ENCODE peak calls at places on chromosomes 12 and 14, in seven cellular contexts. One of them, this sample, is unnamed.

GRCh38 chr14:104601786-104602185 is 2.8 kb downstream of the TMEM179 start:
- DNase-seq in thyroid gland: no peak
- DNase-seq in ovary: no peak
- DNase-seq in body of pancreas: no peak
- DNase-seq in heart left ventricle: no peak
- DNase-seq in transverse colon: no peak
- DNase-seq in A549: peak; percentile 45
- DNase-seq in this sample: no peak

GRCh38 chr12:131773582-131774221 is 54.5 kb upstream of the MMP17 start:
- DNase-seq in A549: no peak
- DNase-seq in thyroid gland: peak; percentile 23
- DNase-seq in ovary: no peak
- DNase-seq in body of pancreas: no peak
- DNase-seq in transverse colon: peak; percentile 26
- DNase-seq in heart left ventricle: no peak
- DNase-seq in this sample: no peak

GRCh38 chr12:45017916-45018315 is 33.0 kb downstream of the DBX2 start:
- DNase-seq in body of pancreas: no peak
- DNase-seq in transverse colon: no peak
- DNase-seq in heart left ventricle: no peak
- DNase-seq in ovary: no peak
- DNase-seq in A549: no peak
- DNase-seq in thyroid gland: no peak
- DNase-seq in this sample: no peak

GRCh38 chr12:124837958-124838803 is 25.5 kb downstream of the SCARB1 start:
- DNase-seq in heart left ventricle: peak; percentile 69
- DNase-seq in body of pancreas: peak; percentile 91
- DNase-seq in thyroid gland: peak; percentile 26
- DNase-seq in transverse colon: peak; percentile 93
- DNase-seq in ovary: peak; percentile 91
- DNase-seq in A549: peak; percentile 99
- DNase-seq in this sample: peak; percentile 94

GRCh38 chr12:99985129-99985570 is 414 bp upstream of the ANKS1B start:
- DNase-seq in heart left ventricle: no peak
- DNase-seq in ovary: no peak
- DNase-seq in thyroid gland: no peak
- DNase-seq in A549: no peak
- DNase-seq in transverse colon: no peak
- DNase-seq in body of pancreas: no peak
- DNase-seq in this sample: no peak

GRCh38 chr12:31752450-31752849 is 23.6 kb upstream of the AMN1 start:
- DNase-seq in transverse colon: no peak
- DNase-seq in ovary: no peak
- DNase-seq in A549: no peak
- DNase-seq in thyroid gland: no peak
- DNase-seq in heart left ventricle: no peak
- DNase-seq in body of pancreas: no peak
- DNase-seq in this sample: no peak

GRCh38 chr14:52951730-52952481 is 1.1 kb upstream of the FERMT2 start:
- DNase-seq in thyroid gland: peak; percentile 65
- DNase-seq in heart left ventricle: no peak
- DNase-seq in A549: peak; percentile 85
- DNase-seq in transverse colon: peak; percentile 18
- DNase-seq in ovary: no peak
- DNase-seq in body of pancreas: peak; percentile 64
- DNase-seq in this sample: peak; percentile 69

GRCh38 chr14:89284368-89285058 is 132.5 kb downstream of the FOXN3 start:
- DNase-seq in transverse colon: no peak
- DNase-seq in thyroid gland: no peak
- DNase-seq in heart left ventricle: no peak
- DNase-seq in ovary: no peak
- DNase-seq in A549: no peak
- DNase-seq in body of pancreas: peak; percentile 66
- DNase-seq in this sample: no peak

GRCh38 chr12:68871899-68872298 is 61.1 kb downstream of the CPM start:
- DNase-seq in thyroid gland: no peak
- DNase-seq in transverse colon: no peak
- DNase-seq in heart left ventricle: no peak
- DNase-seq in A549: peak; percentile 47
- DNase-seq in body of pancreas: no peak
- DNase-seq in ovary: no peak
- DNase-seq in this sample: no peak

GRCh38 chr12:132200800-132201199 is 56.5 kb downstream of the NOC4L start:
- DNase-seq in body of pancreas: no peak
- DNase-seq in ovary: no peak
- DNase-seq in A549: no peak
- DNase-seq in transverse colon: no peak
- DNase-seq in thyroid gland: no peak
- DNase-seq in heart left ventricle: peak; percentile 27
- DNase-seq in this sample: no peak

GRCh38 chr12:21651821-21652220 is 5.8 kb downstream of the LDHB start:
- DNase-seq in ovary: no peak
- DNase-seq in thyroid gland: no peak
- DNase-seq in heart left ventricle: no peak
- DNase-seq in transverse colon: no peak
- DNase-seq in body of pancreas: no peak
- DNase-seq in A549: no peak
- DNase-seq in this sample: no peak

GRCh38 chr12:21649034-21649433 is 8.6 kb downstream of the LDHB start:
- DNase-seq in body of pancreas: no peak
- DNase-seq in ovary: no peak
- DNase-seq in thyroid gland: no peak
- DNase-seq in A549: no peak
- DNase-seq in heart left ventricle: no peak
- DNase-seq in transverse colon: no peak
- DNase-seq in this sample: no peak

GRCh38 chr12:21650997-21651396 is 6.6 kb downstream of the LDHB start:
- DNase-seq in A549: no peak
- DNase-seq in body of pancreas: no peak
- DNase-seq in heart left ventricle: no peak
- DNase-seq in transverse colon: no peak
- DNase-seq in ovary: no peak
- DNase-seq in thyroid gland: no peak
- DNase-seq in this sample: no peak

GRCh38 chr12:21647179-21647578 is 10.5 kb downstream of the LDHB start:
- DNase-seq in thyroid gland: no peak
- DNase-seq in A549: no peak
- DNase-seq in heart left ventricle: no peak
- DNase-seq in transverse colon: no peak
- DNase-seq in body of pancreas: no peak
- DNase-seq in ovary: no peak
- DNase-seq in this sample: no peak

DNA sequence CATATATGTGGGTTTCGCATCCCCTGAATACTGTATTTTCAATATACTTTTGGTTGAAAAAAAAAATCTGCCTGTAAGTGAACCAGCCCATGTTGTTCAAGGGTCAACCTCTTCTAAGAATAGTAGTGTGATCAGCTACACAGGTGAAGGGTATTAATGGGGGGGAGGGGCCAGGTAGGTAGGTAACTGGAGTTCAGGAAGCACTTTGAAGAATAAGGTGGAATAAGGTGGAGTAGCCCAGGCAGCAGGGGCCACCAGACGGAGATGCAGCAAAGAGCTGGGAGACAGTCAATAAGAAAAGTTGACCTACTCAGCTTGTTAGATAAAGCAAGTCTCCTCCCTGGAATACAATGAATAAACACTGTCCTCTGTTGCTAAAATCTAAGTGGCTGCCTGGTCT is 9.3 kb downstream of the LDHB start:
- DNase-seq in transverse colon: no peak
- DNase-seq in body of pancreas: no peak
- DNase-seq in ovary: no peak
- DNase-seq in thyroid gland: no peak
- DNase-seq in heart left ventricle: no peak
- DNase-seq in A549: no peak
- DNase-seq in this sample: no peak
- TF ChIP-seq POLR2A in transverse colon: no peak
- TF ChIP-seq POLR2A in body of pancreas: no peak
- TF ChIP-seq POLR2A in ovary: no peak
- TF ChIP-seq POLR2A in thyroid gland: no peak
- TF ChIP-seq POLR2A in heart left ventricle: no peak
- TF ChIP-seq POLR2A in A549: no peak
- TF ChIP-seq POLR2A in this sample: no peak

GRCh38 chr12:70962226-70962794 is 41.8 kb upstream of the PTPRR start:
- DNase-seq in ovary: no peak
- DNase-seq in heart left ventricle: no peak
- DNase-seq in body of pancreas: no peak
- DNase-seq in thyroid gland: no peak
- DNase-seq in transverse colon: no peak
- DNase-seq in A549: no peak
- DNase-seq in this sample: no peak

GRCh38 chr12:70960484-70960883 is 39.9 kb upstream of the PTPRR start:
- DNase-seq in transverse colon: no peak
- DNase-seq in ovary: no peak
- DNase-seq in body of pancreas: no peak
- DNase-seq in A549: no peak
- DNase-seq in thyroid gland: no peak
- DNase-seq in heart left ventricle: no peak
- DNase-seq in this sample: no peak

GRCh38 chr12:70964867-70965469 is 44.4 kb upstream of the PTPRR start:
- DNase-seq in body of pancreas: no peak
- DNase-seq in heart left ventricle: no peak
- DNase-seq in ovary: no peak
- DNase-seq in thyroid gland: no peak
- DNase-seq in A549: no peak
- DNase-seq in transverse colon: no peak
- DNase-seq in this sample: no peak
- TF ChIP-seq CTCF in body of pancreas: no peak
- TF ChIP-seq CTCF in heart left ventricle: no peak
- TF ChIP-seq CTCF in ovary: no peak
- TF ChIP-seq CTCF in thyroid gland: no peak
- TF ChIP-seq CTCF in A549: no peak
- TF ChIP-seq CTCF in transverse colon: no peak
- TF ChIP-seq CTCF in this sample: no peak

DNA sequence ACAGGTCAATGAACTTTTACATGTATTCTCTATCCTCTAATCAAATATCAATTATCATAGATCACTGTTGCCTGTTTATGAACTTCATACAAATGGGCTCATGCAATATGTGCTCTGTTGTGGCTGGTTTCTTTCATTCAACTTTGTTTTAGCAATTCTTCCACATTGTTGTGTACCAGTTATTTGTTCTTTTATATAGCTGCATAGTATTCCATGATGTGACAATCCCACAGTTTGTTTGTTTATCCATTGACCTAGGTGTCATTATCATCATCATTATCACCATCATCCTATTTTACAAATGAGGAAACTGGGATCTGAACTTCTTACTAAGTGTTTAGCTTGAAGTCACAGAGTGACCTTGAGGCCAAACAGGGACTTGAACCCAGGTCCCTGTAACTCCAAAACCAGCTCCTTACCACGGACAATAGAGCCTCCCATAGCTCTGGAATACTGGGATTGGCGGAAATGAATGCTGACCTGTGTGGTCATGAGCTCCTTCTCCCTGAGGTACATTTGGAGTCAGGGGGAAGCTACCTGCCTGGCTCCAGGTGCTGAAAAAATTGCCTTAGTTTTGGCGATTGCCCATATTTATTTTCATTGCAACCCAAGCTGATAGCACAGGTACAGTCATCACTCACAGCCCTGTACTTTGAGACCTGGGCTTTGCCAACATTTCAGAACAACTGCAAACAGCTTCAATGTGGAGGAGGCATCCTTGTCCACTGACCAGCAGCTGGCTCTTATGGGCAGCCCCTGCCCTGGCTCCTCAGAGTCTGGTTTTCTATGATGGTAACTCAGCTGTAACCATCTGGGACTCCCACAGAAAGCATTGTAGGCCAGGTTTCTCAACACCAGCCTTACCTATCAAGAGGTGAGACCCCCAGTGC is 9.2 kb downstream of the ZFP36L1 start:
- DNase-seq in heart left ventricle: no peak
- DNase-seq in ovary: no peak
- DNase-seq in body of pancreas: peak; percentile 84
- DNase-seq in transverse colon: peak; percentile 65
- DNase-seq in thyroid gland: no peak
- DNase-seq in A549: peak; percentile 74
- DNase-seq in this sample: peak; percentile 12
- H3K4me1 ChIP-seq in heart left ventricle: no peaks in the 10 kb centered on the region
- H3K4me1 ChIP-seq in ovary: peaks cover 33% of the 10 kb centered on the region
- H3K4me1 ChIP-seq in body of pancreas: peaks cover 94% of the 10 kb centered on the region
- H3K4me1 ChIP-seq in transverse colon: peaks cover 61% of the 10 kb centered on the region
- H3K4me1 ChIP-seq in thyroid gland: peaks cover 5% of the 10 kb centered on the region
- H3K4me1 ChIP-seq in A549: peaks cover 87% of the 10 kb centered on the region
- H3K4me1 ChIP-seq in this sample: peaks cover 58% of the 10 kb centered on the region

GRCh38 chr14:76811561-76811960 is 1.1 kb downstream of the ANGEL1 start:
- DNase-seq in body of pancreas: no peak
- DNase-seq in transverse colon: no peak
- DNase-seq in heart left ventricle: no peak
- DNase-seq in ovary: no peak
- DNase-seq in A549: no peak
- DNase-seq in thyroid gland: no peak
- DNase-seq in this sample: no peak

GRCh38 chr14:76810525-76810924 is 2.2 kb downstream of the ANGEL1 start:
- DNase-seq in ovary: no peak
- DNase-seq in A549: no peak
- DNase-seq in transverse colon: no peak
- DNase-seq in body of pancreas: no peak
- DNase-seq in thyroid gland: no peak
- DNase-seq in heart left ventricle: no peak
- DNase-seq in this sample: no peak

GRCh38 chr14:76810953-76811400 is 1.7 kb downstream of the ANGEL1 start:
- DNase-seq in heart left ventricle: no peak
- DNase-seq in A549: peak; percentile 37
- DNase-seq in body of pancreas: peak; percentile 27
- DNase-seq in transverse colon: peak; percentile 27
- DNase-seq in thyroid gland: no peak
- DNase-seq in ovary: no peak
- DNase-seq in this sample: peak; percentile 64

GRCh38 chr14:76812093-76812421 is 625 bp downstream of the ANGEL1 start:
- DNase-seq in A549: no peak
- DNase-seq in thyroid gland: no peak
- DNase-seq in body of pancreas: no peak
- DNase-seq in heart left ventricle: no peak
- DNase-seq in transverse colon: peak; percentile 37
- DNase-seq in ovary: no peak
- DNase-seq in this sample: peak; percentile 33

GRCh38 chr14:76812422-76813383 is at the start of gene ANGEL1:
- DNase-seq in thyroid gland: peak; percentile 98
- DNase-seq in transverse colon: peak; percentile 97
- DNase-seq in A549: peak; percentile 96
- DNase-seq in ovary: peak; percentile 96
- DNase-seq in heart left ventricle: peak; percentile 98
- DNase-seq in body of pancreas: peak; percentile 99
- DNase-seq in this sample: peak; percentile 95
- TF ChIP-seq POLR2A in thyroid gland: peak; percentile 94
- TF ChIP-seq POLR2A in transverse colon: peak; percentile 89
- TF ChIP-seq POLR2A in A549: peak; percentile 89
- TF ChIP-seq POLR2A in ovary: peak; percentile 75
- TF ChIP-seq POLR2A in heart left ventricle: no peak
- TF ChIP-seq POLR2A in body of pancreas: peak; percentile 89
- TF ChIP-seq POLR2A in this sample: peak; percentile 75